ENCODE peak calls at places on chromosomes 1 and 21, in six cellular contexts. S is NCI-H1105; X is astrocyte of the spinal cord; N is nephron progenitor cell; C is CD8-positive, alpha-beta T cell; J is stimulated activated CD4-positive, alpha-beta T cell treated with anti-CD3 and anti-CD28 coated beads, Interleukin-15, amount 100 ng/mL, for 1 hour. F is an unnamed sample.

GRCh38 chr1:183590225-183591191 is at the start of gene NCF2:
- DNase-seq in S (no peak), X (no peak), N (no peak), C (no peak), J (no peak), F (peak)

GRCh38 chr1:184329962-184330868 is 56.6 kb upstream of the C1orf21 start:
- DNase-seq in S (no peak), X (peak), N (no peak), C (no peak), J (no peak), F (no peak)

GRCh38 chr1:150966011-150966410 is 8.6 kb downstream of the CERS2 start:
- DNase-seq in S (no peak), X (no peak), N (no peak), C (no peak), J (no peak), F (no peak)

GRCh38 chr1:59917026-59917784 is 9.4 kb downstream of the CYP2J2 start:
- DNase-seq in S (no peak), X (no peak), N (no peak), C (no peak), J (no peak), F (no peak)

GRCh38 chr1:183417691-183418491 is at the start of gene NMNAT2:
- DNase-seq in S (peak), X (peak), N (peak), C (no peak), J (no peak), F (no peak)

GRCh38 chr1:106268070-106268469 is 788.4 kb upstream of the PRMT6 start:
- DNase-seq in S (no peak), X (peak), N (peak), C (no peak), J (no peak), F (no peak)

GRCh38 chr1:19441048-19441447 is 44.3 kb downstream of the CAPZB start:
- DNase-seq in S (no peak), X (no peak), N (no peak), C (no peak), J (no peak), F (no peak)

GRCh38 chr1:78408830-78409229 is 81.9 kb upstream of the PTGFR start:
- DNase-seq in S (no peak), X (peak), N (no peak), C (no peak), J (no peak), F (no peak)

GRCh38 chr21:34526618-34527290 is 14.7 kb upstream of the KCNE1 start:
- DNase-seq in S (no peak), X (peak), N (peak), C (no peak), J (no peak), F (no peak)

GRCh38 chr1:2240251-2241156 is 12.4 kb downstream of the SKI start:
- DNase-seq in S (no peak), X (peak), N (no peak), C (no peak), J (no peak), F (peak)

GRCh38 chr21:17613242-17613676 is 558 bp upstream of the BTG3 start:
- DNase-seq in S (no peak), X (peak), N (no peak), C (no peak), J (no peak), F (no peak)

GRCh38 chr1:34618381-34618780 is 136.5 kb upstream of the GJB5 start:
- DNase-seq in S (no peak), X (no peak), N (no peak), C (no peak), J (no peak), F (no peak)